ENCODE peak calls at places on chromosomes 3 and 15, in seven cellular contexts. One of them, this sample, is unnamed.

GRCh38 chr15:91113036-91113435 is 13.0 kb downstream of the SV2B start:
- DNase-seq in heart right ventricle: no peak
- DNase-seq in DMS53: peak; percentile 67
- DNase-seq in putamen: no peak
- DNase-seq in activated T-cell treated with anti-CD3 and anti-CD28 coated beads, Interleukin-2, amount 50 U/mL, for 1 hour: no peak
- DNase-seq in NAMALWA: no peak
- DNase-seq in GM12878: no peak
- DNase-seq in this sample: no peak

GRCh38 chr3:62252614-62253147 is 120.7 kb downstream of the FEZF2 start:
- DNase-seq in heart right ventricle: no peak
- DNase-seq in DMS53: no peak
- DNase-seq in putamen: peak; percentile 21
- DNase-seq in activated T-cell treated with anti-CD3 and anti-CD28 coated beads, Interleukin-2, amount 50 U/mL, for 1 hour: no peak
- DNase-seq in NAMALWA: no peak
- DNase-seq in GM12878: no peak
- DNase-seq in this sample: no peak

GRCh38 chr15:40793216-40793989 is 13.5 kb upstream of the ZFYVE19 start:
- DNase-seq in heart right ventricle: no peak
- DNase-seq in DMS53: peak; percentile 90
- DNase-seq in putamen: no peak
- DNase-seq in activated T-cell treated with anti-CD3 and anti-CD28 coated beads, Interleukin-2, amount 50 U/mL, for 1 hour: no peak
- DNase-seq in NAMALWA: no peak
- DNase-seq in GM12878: no peak
- DNase-seq in this sample: no peak

GRCh38 chr3:72678380-72678779 is 169.9 kb downstream of the SHQ1 start:
- DNase-seq in heart right ventricle: no peak
- DNase-seq in DMS53: no peak
- DNase-seq in putamen: no peak
- DNase-seq in activated T-cell treated with anti-CD3 and anti-CD28 coated beads, Interleukin-2, amount 50 U/mL, for 1 hour: no peak
- DNase-seq in NAMALWA: no peak
- DNase-seq in GM12878: no peak
- DNase-seq in this sample: no peak

GRCh38 chr3:78201066-78201465 is 1161.2 kb downstream of the ROBO2 start:
- DNase-seq in heart right ventricle: no peak
- DNase-seq in DMS53: no peak
- DNase-seq in putamen: no peak
- DNase-seq in activated T-cell treated with anti-CD3 and anti-CD28 coated beads, Interleukin-2, amount 50 U/mL, for 1 hour: no peak
- DNase-seq in NAMALWA: no peak
- DNase-seq in GM12878: no peak
- DNase-seq in this sample: no peak

GRCh38 chr3:82505079-82505756 is 743.8 kb upstream of the GBE1 start:
- DNase-seq in heart right ventricle: no peak
- DNase-seq in DMS53: no peak
- DNase-seq in putamen: no peak
- DNase-seq in activated T-cell treated with anti-CD3 and anti-CD28 coated beads, Interleukin-2, amount 50 U/mL, for 1 hour: no peak
- DNase-seq in NAMALWA: no peak
- DNase-seq in GM12878: no peak
- DNase-seq in this sample: no peak

GRCh38 chr15:48802867-48803266 is 8.0 kb downstream of the CEP152 start:
- DNase-seq in heart right ventricle: no peak
- DNase-seq in DMS53: no peak
- DNase-seq in putamen: no peak
- DNase-seq in activated T-cell treated with anti-CD3 and anti-CD28 coated beads, Interleukin-2, amount 50 U/mL, for 1 hour: no peak
- DNase-seq in NAMALWA: no peak
- DNase-seq in GM12878: no peak
- DNase-seq in this sample: no peak

GRCh38 chr3:87062685-87063084 is 71.7 kb upstream of the VGLL3 start:
- DNase-seq in heart right ventricle: no peak
- DNase-seq in DMS53: no peak
- DNase-seq in putamen: no peak
- DNase-seq in activated T-cell treated with anti-CD3 and anti-CD28 coated beads, Interleukin-2, amount 50 U/mL, for 1 hour: no peak
- DNase-seq in NAMALWA: no peak
- DNase-seq in GM12878: no peak
- DNase-seq in this sample: no peak

GRCh38 chr3:3902156-3902555 is 102.9 kb downstream of the LRRN1 start:
- DNase-seq in heart right ventricle: no peak
- DNase-seq in DMS53: no peak
- DNase-seq in putamen: no peak
- DNase-seq in activated T-cell treated with anti-CD3 and anti-CD28 coated beads, Interleukin-2, amount 50 U/mL, for 1 hour: no peak
- DNase-seq in NAMALWA: no peak
- DNase-seq in GM12878: no peak
- DNase-seq in this sample: no peak

GRCh38 chr3:129224984-129225393 is 24.4 kb upstream of the COPG1 start:
- DNase-seq in heart right ventricle: peak; percentile 87
- DNase-seq in DMS53: peak; percentile 54
- DNase-seq in putamen: peak; percentile 65
- DNase-seq in activated T-cell treated with anti-CD3 and anti-CD28 coated beads, Interleukin-2, amount 50 U/mL, for 1 hour: no peak
- DNase-seq in NAMALWA: peak; percentile 31
- DNase-seq in GM12878: no peak
- DNase-seq in this sample: peak; percentile 91

GRCh38 chr3:117074833-117075232 is 365.3 kb downstream of the TUSC7 start:
- DNase-seq in heart right ventricle: no peak
- DNase-seq in DMS53: no peak
- DNase-seq in putamen: peak; percentile 58
- DNase-seq in activated T-cell treated with anti-CD3 and anti-CD28 coated beads, Interleukin-2, amount 50 U/mL, for 1 hour: no peak
- DNase-seq in NAMALWA: no peak
- DNase-seq in GM12878: no peak
- DNase-seq in this sample: peak; percentile 36

GRCh38 chr3:174330303-174330702 is 528.8 kb upstream of the NAALADL2 start:
- DNase-seq in heart right ventricle: no peak
- DNase-seq in DMS53: peak; percentile 1
- DNase-seq in putamen: no peak
- DNase-seq in activated T-cell treated with anti-CD3 and anti-CD28 coated beads, Interleukin-2, amount 50 U/mL, for 1 hour: no peak
- DNase-seq in NAMALWA: no peak
- DNase-seq in GM12878: no peak
- DNase-seq in this sample: no peak

GRCh38 chr3:60932669-60933068 is 318.6 kb downstream of the FHIT start:
- DNase-seq in heart right ventricle: no peak
- DNase-seq in DMS53: peak; percentile 13
- DNase-seq in putamen: no peak
- DNase-seq in activated T-cell treated with anti-CD3 and anti-CD28 coated beads, Interleukin-2, amount 50 U/mL, for 1 hour: no peak
- DNase-seq in NAMALWA: no peak
- DNase-seq in GM12878: no peak
- DNase-seq in this sample: no peak

GRCh38 chr3:146124141-146124801 is 36.7 kb downstream of the PLOD2 start:
- DNase-seq in heart right ventricle: no peak
- DNase-seq in DMS53: no peak
- DNase-seq in putamen: no peak
- DNase-seq in activated T-cell treated with anti-CD3 and anti-CD28 coated beads, Interleukin-2, amount 50 U/mL, for 1 hour: no peak
- DNase-seq in NAMALWA: no peak
- DNase-seq in GM12878: no peak
- DNase-seq in this sample: no peak

GRCh38 chr15:80487884-80488283 is 83.7 kb downstream of the ARNT2 start:
- DNase-seq in heart right ventricle: no peak
- DNase-seq in DMS53: no peak
- DNase-seq in putamen: no peak
- DNase-seq in activated T-cell treated with anti-CD3 and anti-CD28 coated beads, Interleukin-2, amount 50 U/mL, for 1 hour: no peak
- DNase-seq in NAMALWA: no peak
- DNase-seq in GM12878: no peak
- DNase-seq in this sample: no peak

GRCh38 chr15:27885226-27885625 is 213.9 kb downstream of the OCA2 start:
- DNase-seq in heart right ventricle: no peak
- DNase-seq in DMS53: no peak
- DNase-seq in putamen: no peak
- DNase-seq in activated T-cell treated with anti-CD3 and anti-CD28 coated beads, Interleukin-2, amount 50 U/mL, for 1 hour: no peak
- DNase-seq in NAMALWA: no peak
- DNase-seq in GM12878: no peak
- DNase-seq in this sample: no peak

GRCh38 chr3:60746043-60746638 is 505.1 kb downstream of the FHIT start:
- DNase-seq in heart right ventricle: no peak
- DNase-seq in DMS53: no peak
- DNase-seq in putamen: no peak
- DNase-seq in activated T-cell treated with anti-CD3 and anti-CD28 coated beads, Interleukin-2, amount 50 U/mL, for 1 hour: no peak
- DNase-seq in NAMALWA: no peak
- DNase-seq in GM12878: no peak
- DNase-seq in this sample: no peak

GRCh38 chr15:73388256-73388781 is 19.6 kb upstream of the HCN4 start:
- DNase-seq in heart right ventricle: no peak
- DNase-seq in DMS53: no peak
- DNase-seq in putamen: no peak
- DNase-seq in activated T-cell treated with anti-CD3 and anti-CD28 coated beads, Interleukin-2, amount 50 U/mL, for 1 hour: no peak
- DNase-seq in NAMALWA: no peak
- DNase-seq in GM12878: no peak
- DNase-seq in this sample: no peak

GRCh38 chr3:42658091-42658770 is 4.7 kb downstream of the ZBTB47 start:
- DNase-seq in heart right ventricle: no peak
- DNase-seq in DMS53: no peak
- DNase-seq in putamen: no peak
- DNase-seq in activated T-cell treated with anti-CD3 and anti-CD28 coated beads, Interleukin-2, amount 50 U/mL, for 1 hour: no peak
- DNase-seq in NAMALWA: no peak
- DNase-seq in GM12878: no peak
- DNase-seq in this sample: no peak

GRCh38 chr15:38481113-38481512 is 27.2 kb downstream of the FAM98B start:
- DNase-seq in heart right ventricle: no peak
- DNase-seq in DMS53: no peak
- DNase-seq in putamen: no peak
- DNase-seq in activated T-cell treated with anti-CD3 and anti-CD28 coated beads, Interleukin-2, amount 50 U/mL, for 1 hour: no peak
- DNase-seq in NAMALWA: no peak
- DNase-seq in GM12878: no peak
- DNase-seq in this sample: no peak

GRCh38 chr3:31247850-31248618 is 284.7 kb upstream of the STT3B start:
- DNase-seq in heart right ventricle: no peak
- DNase-seq in DMS53: peak; percentile 72
- DNase-seq in putamen: no peak
- DNase-seq in activated T-cell treated with anti-CD3 and anti-CD28 coated beads, Interleukin-2, amount 50 U/mL, for 1 hour: no peak
- DNase-seq in NAMALWA: no peak
- DNase-seq in GM12878: peak; percentile 77
- DNase-seq in this sample: no peak

GRCh38 chr3:56042326-56042951 is 425.8 kb downstream of the ERC2 start:
- DNase-seq in heart right ventricle: no peak
- DNase-seq in DMS53: peak; percentile 37
- DNase-seq in putamen: peak; percentile 10
- DNase-seq in activated T-cell treated with anti-CD3 and anti-CD28 coated beads, Interleukin-2, amount 50 U/mL, for 1 hour: no peak
- DNase-seq in NAMALWA: peak; percentile 39
- DNase-seq in GM12878: no peak
- DNase-seq in this sample: peak; percentile 69

This sample was measured in pons.